ENCODE peak calls at places on chromosomes 11 and 22, in six cellular contexts. A is nucleus accumbens, G is amygdala, T is NCI-H187 treated with DMSO at 0.1 percent for 48 hours, X is progenitor cell of endocrine pancreas, P is AG10803. W is an unnamed sample.
A peak's percentile ranks its signal among the peaks of the same experiment; 100 is the strongest.

GRCh38 chr11:5125221-5125620 is 12.9 kb downstream of the OR52A5 start:
- DNase-seq in P (no peak), A (no peak), T (no peak), G (no peak), X (no peak), W (no peak)

GRCh38 chr11:65354265-65355012 is at the start of gene TIGD3:
- DNase-seq in X (peak; percentile 98), A (peak; percentile 83), T (peak; percentile 59), G (peak; percentile 96), P (peak; percentile 90), W (peak; percentile 95)

GRCh38 chr22:24806663-24807001 is 621 bp downstream of the SGSM1 start:
- DNase-seq in P (no peak), A (no peak), G (no peak), T (no peak), X (no peak), W (no peak)

GRCh38 chr22:25702571-25703167 is 39.3 kb upstream of the MYO18B start:
- DNase-seq in P (no peak), G (no peak), T (no peak), A (no peak), X (no peak), W (no peak)

GRCh38 chr22:48301908-48302307 is 1525.8 kb downstream of the BRD1 start:
- DNase-seq in X (no peak), A (no peak), G (no peak), T (no peak), P (no peak), W (no peak)

GRCh38 chr22:29044657-29045176 is 16.9 kb downstream of the C22orf31 start:
- DNase-seq in A (no peak), G (no peak), T (no peak), X (no peak), P (peak; percentile 76), W (no peak)

GRCh38 chr11:122308286-122308685 is 192.3 kb upstream of the BLID start:
- DNase-seq in X (no peak), T (no peak), P (no peak), G (no peak), A (no peak), W (no peak)

GRCh38 chr22:39999144-39999757 is 4.5 kb downstream of the FAM83F start:
- DNase-seq in T (no peak), A (no peak), P (peak; percentile 24), X (no peak), G (no peak), W (no peak)

GRCh38 chr11:69295995-69296889 is 2.3 kb downstream of the MYEOV start:
- DNase-seq in T (no peak), A (no peak), P (peak; percentile 94), X (no peak), G (no peak), W (no peak)

GRCh38 chr22:20803696-20804324 is 29.9 kb downstream of the SERPIND1 start:
- DNase-seq in T (no peak), G (peak; percentile 23), A (no peak), P (peak; percentile 16), X (peak; percentile 27), W (no peak)

GRCh38 chr11:107676341-107676740 is 35.5 kb downstream of the SLN start:
- DNase-seq in A (no peak), G (no peak), X (no peak), T (no peak), P (no peak), W (no peak)

GRCh38 chr11:6319879-6320410 is 356 bp downstream of the CAVIN3 start:
- DNase-seq in T (no peak), A (no peak), X (peak; percentile 42), P (peak; percentile 96), G (no peak), W (no peak)

GRCh38 chr11:17275376-17276235 is 933 bp upstream of the NUCB2 start:
- DNase-seq in X (no peak), T (no peak), A (no peak), P (no peak), G (no peak), W (no peak)

W was measured in hypothalamus.